ENCODE peak calls at places on chromosome 20, in four cellular contexts. U is heart left ventricle, B is gastrocnemius medialis, Z is IMR-90. F is an unnamed sample.

GRCh38 chr20:46055269-46055668 is 26.3 kb downstream of the SLC12A5 start:
- ATAC-seq in B (no peak), Z (no peak), U (no peak), F (no peak)

GRCh38 chr20:58038123-58038654 is 190.3 kb downstream of the ANKRD60 start:
- ATAC-seq in B (no peak), U (no peak), Z (no peak), F (no peak)

GRCh38 chr20:46544576-46544975 is 5.9 kb downstream of the OCSTAMP start:
- ATAC-seq in U (no peak), Z (no peak), B (no peak), F (no peak)

GRCh38 chr20:39338977-39339376 is 376.8 kb downstream of the DHX35 start:
- ATAC-seq in Z (no peak), U (peak), B (no peak), F (no peak)

GRCh38 chr20:38557174-38557573 is 23.8 kb upstream of the ADIG start:
- ATAC-seq in B (no peak), U (no peak), Z (no peak), F (no peak)

GRCh38 chr20:14065774-14066173 is 70.5 kb downstream of the MACROD2 start:
- ATAC-seq in Z (no peak), U (no peak), B (no peak), F (no peak)

GRCh38 chr20:46699651-46700359 is 9.6 kb upstream of the SLC2A10 start:
- ATAC-seq in U (no peak), Z (peak), B (no peak), F (no peak)

GRCh38 chr20:8153281-8153908 is 21.3 kb downstream of the PLCB1 start:
- ATAC-seq in Z (no peak), B (peak), U (no peak), F (no peak)

GRCh38 chr20:4601630-4602296 is 119.9 kb upstream of the PRND start:
- ATAC-seq in U (peak), Z (peak), B (no peak), F (no peak)

GRCh38 chr20:38883081-38883980 is 42.9 kb upstream of the FAM83D start:
- ATAC-seq in B (no peak), Z (no peak), U (peak), F (no peak)

GRCh38 chr20:64065973-64066341 is 3.0 kb downstream of the TCEA2 start:
- ATAC-seq in B (no peak), Z (no peak), U (no peak), F (no peak)

GRCh38 chr20:19809487-19809886 is 51.4 kb downstream of the RIN2 start:
- ATAC-seq in Z (no peak), B (no peak), U (peak), F (no peak)

GRCh38 chr20:59771506-59772372 is 161.7 kb downstream of the SYCP2 start:
- ATAC-seq in U (peak), B (peak), Z (no peak), F (no peak)

GRCh38 chr20:63351811-63352591 is 9.1 kb downstream of the CHRNA4 start:
- ATAC-seq in B (no peak), Z (no peak), U (peak), F (no peak)

GRCh38 chr20:20303742-20304141 is 64.2 kb upstream of the INSM1 start:
- ATAC-seq in Z (no peak), B (no peak), U (peak), F (peak)

GRCh38 chr20:64001607-64002011 is 20.7 kb downstream of the PRPF6 start:
- ATAC-seq in Z (peak), B (peak), U (no peak), F (no peak)

GRCh38 chr20:36628076-36628475 is 17.9 kb downstream of the SLA2 start:
- ATAC-seq in Z (no peak), B (no peak), U (no peak), F (no peak)

GRCh38 chr20:48797275-48797825 is 30.4 kb downstream of the PREX1 start:
- ATAC-seq in B (no peak), Z (no peak), U (peak), F (peak)

GRCh38 chr20:46000571-46001145 is 8.1 kb upstream of the MMP9 start:
- ATAC-seq in B (no peak), Z (no peak), U (no peak), F (no peak)

GRCh38 chr20:17992224-17992637 is 23.4 kb downstream of the MGME1 start:
- ATAC-seq in Z (no peak), U (no peak), B (no peak), F (no peak)

GRCh38 chr20:39378781-39379180 is 416.6 kb downstream of the DHX35 start:
- ATAC-seq in U (peak), B (peak), Z (no peak), F (no peak)

GRCh38 chr20:19735446-19735845 is 22.6 kb upstream of the RIN2 start:
- ATAC-seq in Z (peak), B (peak), U (peak), F (peak)

DNA sequence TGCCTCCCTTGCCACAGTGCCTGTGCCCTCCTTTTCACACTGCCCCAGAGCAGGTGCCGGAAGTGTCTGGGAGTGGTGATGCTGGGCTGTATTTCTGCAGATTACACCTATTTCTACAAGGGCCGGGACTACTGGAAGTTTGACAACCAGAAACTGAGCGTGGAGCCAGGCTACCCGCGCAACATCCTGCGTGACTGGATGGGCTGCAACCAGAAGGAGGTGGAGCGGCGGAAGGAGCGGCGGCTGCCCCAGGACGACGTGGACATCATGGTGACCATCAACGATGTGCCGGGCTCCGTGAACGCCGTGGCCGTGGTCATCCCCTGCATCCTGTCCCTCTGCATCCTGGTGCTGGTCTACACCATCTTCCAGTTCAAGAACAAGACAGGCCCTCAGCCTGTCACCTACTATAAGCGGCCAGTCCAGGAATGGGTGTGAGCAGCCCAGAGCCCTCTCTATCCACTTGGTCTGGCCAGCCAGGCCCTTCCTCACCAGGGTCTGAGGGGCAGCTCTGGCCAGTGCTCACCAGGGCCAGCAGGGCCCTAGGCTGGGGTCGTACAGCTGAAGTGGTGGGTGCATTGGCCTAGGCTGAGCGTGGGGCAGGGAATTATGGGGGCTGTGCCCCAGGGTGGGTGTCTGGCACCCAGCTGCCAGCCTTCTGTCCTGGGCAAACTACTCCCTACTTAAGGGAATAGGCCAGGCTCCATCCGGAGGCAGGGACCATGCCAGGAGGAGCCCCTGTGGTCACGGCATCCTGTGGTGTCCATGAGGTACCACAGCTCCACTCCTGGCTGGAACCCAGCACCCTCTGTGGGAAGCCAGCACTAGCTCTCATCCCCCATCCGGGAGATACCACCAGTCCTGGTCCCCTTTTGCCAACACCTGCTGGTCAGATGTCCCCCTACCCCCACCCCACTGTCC is 3.5 kb downstream of the MMP24OS start:
- ATAC-seq in Z (no peak), U (no peak), B (no peak), F (no peak)
- TF ChIP-seq POLR2A in Z (no peak), U (no peak), B (no peak), F (no peak)

GRCh38 chr20:31949877-31950646 is 1.8 kb downstream of the PDRG1 start:
- ATAC-seq in Z (no peak), B (no peak), U (no peak), F (no peak)
- H3K4me3 ChIP-seq in Z (no peak), B (no peak), U (peak), F (no peak)

GRCh38 chr20:50247196-50248094 is 56.8 kb downstream of the CEBPB start:
- ATAC-seq in B (no peak), Z (no peak), U (no peak), F (no peak)

GRCh38 chr20:50244352-50245149 is 53.9 kb downstream of the CEBPB start:
- ATAC-seq in Z (no peak), U (no peak), B (no peak), F (no peak)

GRCh38 chr20:50245561-50246366 is 55.1 kb downstream of the CEBPB start:
- ATAC-seq in U (no peak), B (no peak), Z (peak), F (no peak)

GRCh38 chr20:50248104-50248631 is 57.5 kb downstream of the CEBPB start:
- ATAC-seq in B (no peak), Z (peak), U (no peak), F (peak)

DNA sequence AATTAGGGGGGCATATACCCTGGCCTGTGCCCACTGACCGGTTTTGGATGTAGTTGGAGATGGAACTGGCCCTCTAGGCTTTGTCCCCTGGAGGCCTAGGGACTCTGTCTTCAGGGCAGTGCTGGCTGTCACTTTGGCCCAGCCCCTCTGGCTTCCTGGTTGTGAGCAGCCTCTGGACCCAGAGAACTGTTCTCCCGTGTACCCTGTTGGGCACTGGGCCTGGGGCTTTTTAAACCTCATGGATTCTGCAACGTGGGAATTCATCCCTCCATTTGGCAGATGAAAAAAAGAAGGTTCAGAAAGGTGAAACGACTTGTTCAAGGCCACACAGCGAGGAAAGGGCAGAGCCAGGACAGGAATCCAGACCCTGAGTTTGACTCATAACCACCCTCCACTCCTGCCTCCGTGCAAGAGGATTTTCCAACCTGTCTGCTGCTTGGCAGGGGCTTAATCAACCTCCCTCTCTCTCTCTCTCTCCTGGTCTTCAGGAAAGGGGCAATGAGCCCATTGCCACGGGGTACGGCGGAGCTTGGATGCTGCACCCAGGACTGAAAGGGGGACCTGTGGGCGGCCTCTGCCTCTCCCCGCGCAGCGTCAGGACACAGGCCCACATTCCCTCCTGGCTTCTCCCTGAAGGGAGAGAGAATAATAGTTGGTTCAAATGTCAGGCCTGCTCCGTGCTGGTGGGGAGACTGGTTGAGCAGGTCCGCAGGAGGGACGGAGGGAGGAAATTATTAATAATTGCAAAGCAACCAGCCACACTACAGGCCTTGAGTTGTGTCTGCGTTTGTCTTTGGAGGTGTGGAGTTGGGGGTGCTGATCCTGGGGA is 56.0 kb downstream of the CEBPB start:
- ATAC-seq in Z (no peak), B (no peak), U (no peak), F (no peak)
- TF ChIP-seq POLR2A in Z (no peak), B (no peak), U (no peak), F (no peak)

GRCh38 chr20:11917663-11918062 is at the start of gene BTBD3:
- ATAC-seq in B (peak), U (peak), Z (peak), F (peak)
- H3K4me3 ChIP-seq in B (peak), U (peak), Z (peak), F (peak)

F was measured in gastroesophageal sphincter.